ENCODE peak calls at places on chromosome 20, in seven cellular contexts. One of them, this sample, is unnamed.

GRCh38 chr20:35626386-35627001 is 10.9 kb downstream of the SPAG4 start:
- DNase-seq in CD8-positive, alpha-beta T cell: no peak
- DNase-seq in fibroblast of the aortic adventitia: no peak
- DNase-seq in HCT116: no peak
- DNase-seq in AG10803: no peak
- DNase-seq in tibial nerve: no peak
- DNase-seq in B cell: no peak
- DNase-seq in this sample: no peak

GRCh38 chr20:35311409-35311808 is 19.2 kb upstream of the FAM83C start:
- DNase-seq in CD8-positive, alpha-beta T cell: no peak
- DNase-seq in fibroblast of the aortic adventitia: peak; percentile 43
- DNase-seq in HCT116: peak; percentile 81
- DNase-seq in AG10803: no peak
- DNase-seq in tibial nerve: no peak
- DNase-seq in B cell: no peak
- DNase-seq in this sample: no peak

GRCh38 chr20:4942336-4942735 is 59.0 kb downstream of the SLC23A2 start:
- DNase-seq in CD8-positive, alpha-beta T cell: no peak
- DNase-seq in fibroblast of the aortic adventitia: peak; percentile 90
- DNase-seq in HCT116: no peak
- DNase-seq in AG10803: peak; percentile 90
- DNase-seq in tibial nerve: no peak
- DNase-seq in B cell: no peak
- DNase-seq in this sample: no peak

GRCh38 chr20:44731657-44732056 is 14.0 kb upstream of the KCNK15 start:
- DNase-seq in CD8-positive, alpha-beta T cell: no peak
- DNase-seq in fibroblast of the aortic adventitia: no peak
- DNase-seq in HCT116: no peak
- DNase-seq in AG10803: no peak
- DNase-seq in tibial nerve: no peak
- DNase-seq in B cell: no peak
- DNase-seq in this sample: no peak

GRCh38 chr20:35908007-35908406 is 46.3 kb downstream of the SCAND1 start:
- DNase-seq in CD8-positive, alpha-beta T cell: no peak
- DNase-seq in fibroblast of the aortic adventitia: no peak
- DNase-seq in HCT116: no peak
- DNase-seq in AG10803: no peak
- DNase-seq in tibial nerve: no peak
- DNase-seq in B cell: no peak
- DNase-seq in this sample: no peak

GRCh38 chr20:62702886-62703852 is 5.5 kb upstream of the NTSR1 start:
- DNase-seq in CD8-positive, alpha-beta T cell: no peak
- DNase-seq in fibroblast of the aortic adventitia: peak; percentile 91
- DNase-seq in HCT116: peak; percentile 76
- DNase-seq in AG10803: peak; percentile 82
- DNase-seq in tibial nerve: no peak
- DNase-seq in B cell: no peak
- DNase-seq in this sample: no peak

GRCh38 chr20:25085756-25086495 is 4.0 kb upstream of the VSX1 start:
- DNase-seq in CD8-positive, alpha-beta T cell: no peak
- DNase-seq in fibroblast of the aortic adventitia: no peak
- DNase-seq in HCT116: no peak
- DNase-seq in AG10803: no peak
- DNase-seq in tibial nerve: no peak
- DNase-seq in B cell: no peak
- DNase-seq in this sample: no peak

GRCh38 chr20:62310757-62311121 is 7.9 kb downstream of the ADRM1 start:
- DNase-seq in CD8-positive, alpha-beta T cell: no peak
- DNase-seq in fibroblast of the aortic adventitia: no peak
- DNase-seq in HCT116: no peak
- DNase-seq in AG10803: no peak
- DNase-seq in tibial nerve: no peak
- DNase-seq in B cell: no peak
- DNase-seq in this sample: no peak

GRCh38 chr20:46899619-46900018 is 5.0 kb downstream of the EYA2 start:
- DNase-seq in CD8-positive, alpha-beta T cell: no peak
- DNase-seq in fibroblast of the aortic adventitia: no peak
- DNase-seq in HCT116: no peak
- DNase-seq in AG10803: no peak
- DNase-seq in tibial nerve: no peak
- DNase-seq in B cell: no peak
- DNase-seq in this sample: no peak

GRCh38 chr20:37163832-37164554 is 15.1 kb upstream of the RPN2 start:
- DNase-seq in CD8-positive, alpha-beta T cell: no peak
- DNase-seq in fibroblast of the aortic adventitia: no peak
- DNase-seq in HCT116: no peak
- DNase-seq in AG10803: no peak
- DNase-seq in tibial nerve: no peak
- DNase-seq in B cell: no peak
- DNase-seq in this sample: no peak

GRCh38 chr20:49758781-49759180 is 45.1 kb upstream of the B4GALT5 start:
- DNase-seq in CD8-positive, alpha-beta T cell: no peak
- DNase-seq in fibroblast of the aortic adventitia: no peak
- DNase-seq in HCT116: no peak
- DNase-seq in AG10803: no peak
- DNase-seq in tibial nerve: no peak
- DNase-seq in B cell: no peak
- DNase-seq in this sample: no peak

GRCh38 chr20:33450867-33451266 is 7.3 kb upstream of the SNTA1 start:
- DNase-seq in CD8-positive, alpha-beta T cell: no peak
- DNase-seq in fibroblast of the aortic adventitia: no peak
- DNase-seq in HCT116: peak; percentile 56
- DNase-seq in AG10803: peak; percentile 21
- DNase-seq in tibial nerve: no peak
- DNase-seq in B cell: no peak
- DNase-seq in this sample: no peak

GRCh38 chr20:19129306-19129705 is 83.1 kb upstream of the SLC24A3 start:
- DNase-seq in CD8-positive, alpha-beta T cell: no peak
- DNase-seq in fibroblast of the aortic adventitia: no peak
- DNase-seq in HCT116: no peak
- DNase-seq in AG10803: no peak
- DNase-seq in tibial nerve: no peak
- DNase-seq in B cell: no peak
- DNase-seq in this sample: no peak

GRCh38 chr20:34579191-34579661 is 20.7 kb downstream of the MAP1LC3A start:
- DNase-seq in CD8-positive, alpha-beta T cell: no peak
- DNase-seq in fibroblast of the aortic adventitia: peak; percentile 78
- DNase-seq in HCT116: peak; percentile 28
- DNase-seq in AG10803: peak; percentile 78
- DNase-seq in tibial nerve: peak; percentile 35
- DNase-seq in B cell: no peak
- DNase-seq in this sample: no peak

GRCh38 chr20:22861231-22861980 is 173.7 kb upstream of the SSTR4 start:
- DNase-seq in CD8-positive, alpha-beta T cell: no peak
- DNase-seq in fibroblast of the aortic adventitia: no peak
- DNase-seq in HCT116: no peak
- DNase-seq in AG10803: peak; percentile 12
- DNase-seq in tibial nerve: no peak
- DNase-seq in B cell: no peak
- DNase-seq in this sample: no peak

GRCh38 chr20:16719421-16719820 is 10.4 kb upstream of the SNRPB2 start:
- DNase-seq in CD8-positive, alpha-beta T cell: no peak
- DNase-seq in fibroblast of the aortic adventitia: no peak
- DNase-seq in HCT116: no peak
- DNase-seq in AG10803: no peak
- DNase-seq in tibial nerve: no peak
- DNase-seq in B cell: no peak
- DNase-seq in this sample: no peak

GRCh38 chr20:50379991-50380696 is 130.0 kb upstream of the PTPN1 start:
- DNase-seq in CD8-positive, alpha-beta T cell: no peak
- DNase-seq in fibroblast of the aortic adventitia: no peak
- DNase-seq in HCT116: no peak
- DNase-seq in AG10803: no peak
- DNase-seq in tibial nerve: no peak
- DNase-seq in B cell: no peak
- DNase-seq in this sample: no peak

GRCh38 chr20:10673831-10674683 is at the start of gene JAG1:
- DNase-seq in CD8-positive, alpha-beta T cell: peak; percentile 11
- DNase-seq in fibroblast of the aortic adventitia: peak; percentile 94
- DNase-seq in HCT116: peak; percentile 85
- DNase-seq in AG10803: peak; percentile 91
- DNase-seq in tibial nerve: peak; percentile 95
- DNase-seq in B cell: no peak
- DNase-seq in this sample: peak; percentile 97

GRCh38 chr20:61453219-61453618 is 201.2 kb downstream of the CDH4 start:
- DNase-seq in CD8-positive, alpha-beta T cell: no peak
- DNase-seq in fibroblast of the aortic adventitia: no peak
- DNase-seq in HCT116: no peak
- DNase-seq in AG10803: no peak
- DNase-seq in tibial nerve: no peak
- DNase-seq in B cell: no peak
- DNase-seq in this sample: no peak

GRCh38 chr20:36202891-36203338 is 33.4 kb upstream of the AAR2 start:
- DNase-seq in CD8-positive, alpha-beta T cell: peak; percentile 82
- DNase-seq in fibroblast of the aortic adventitia: peak; percentile 41
- DNase-seq in HCT116: peak; percentile 10
- DNase-seq in AG10803: peak; percentile 40
- DNase-seq in tibial nerve: peak; percentile 63
- DNase-seq in B cell: peak; percentile 74
- DNase-seq in this sample: peak; percentile 84

GRCh38 chr20:19968488-19969073 is 48.6 kb upstream of the NAA20 start:
- DNase-seq in CD8-positive, alpha-beta T cell: no peak
- DNase-seq in fibroblast of the aortic adventitia: no peak
- DNase-seq in HCT116: no peak
- DNase-seq in AG10803: no peak
- DNase-seq in tibial nerve: no peak
- DNase-seq in B cell: no peak
- DNase-seq in this sample: no peak

GRCh38 chr20:21609981-21610380 is 95.5 kb upstream of the PAX1 start:
- DNase-seq in CD8-positive, alpha-beta T cell: no peak
- DNase-seq in fibroblast of the aortic adventitia: no peak
- DNase-seq in HCT116: no peak
- DNase-seq in AG10803: no peak
- DNase-seq in tibial nerve: no peak
- DNase-seq in B cell: no peak
- DNase-seq in this sample: no peak

GRCh38 chr20:21618697-21619421 is 86.6 kb upstream of the PAX1 start:
- DNase-seq in CD8-positive, alpha-beta T cell: no peak
- DNase-seq in fibroblast of the aortic adventitia: no peak
- DNase-seq in HCT116: no peak
- DNase-seq in AG10803: no peak
- DNase-seq in tibial nerve: no peak
- DNase-seq in B cell: no peak
- DNase-seq in this sample: no peak

GRCh38 chr20:21613512-21613911 is 92.0 kb upstream of the PAX1 start:
- DNase-seq in CD8-positive, alpha-beta T cell: no peak
- DNase-seq in fibroblast of the aortic adventitia: no peak
- DNase-seq in HCT116: no peak
- DNase-seq in AG10803: no peak
- DNase-seq in tibial nerve: no peak
- DNase-seq in B cell: no peak
- DNase-seq in this sample: no peak

DNA sequence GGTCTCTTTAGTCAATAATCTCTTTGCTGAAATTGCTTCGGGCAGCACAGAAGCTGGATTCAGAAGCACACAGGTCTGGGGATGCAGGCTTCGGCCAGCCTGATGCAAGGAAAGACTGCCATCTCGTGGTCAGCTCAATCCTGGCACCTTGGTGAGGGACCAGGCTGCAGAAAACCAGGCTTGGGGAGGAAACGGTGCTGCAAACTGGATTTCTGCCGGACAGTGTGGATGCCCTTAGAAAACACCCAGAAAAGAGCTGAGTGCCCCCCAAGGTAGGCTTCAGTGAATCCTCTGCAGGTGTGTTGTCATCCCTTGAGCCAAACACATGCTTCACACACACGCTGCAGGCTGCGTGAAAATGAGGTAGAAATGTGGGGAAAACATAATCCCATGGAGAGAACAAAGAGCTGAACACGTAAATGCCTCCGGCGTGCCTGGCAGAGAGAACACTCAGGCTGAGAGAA is 89.8 kb upstream of the PAX1 start:
- DNase-seq in CD8-positive, alpha-beta T cell: peak; percentile 19
- DNase-seq in fibroblast of the aortic adventitia: peak; percentile 54
- DNase-seq in HCT116: peak; percentile 26
- DNase-seq in AG10803: peak; percentile 59
- DNase-seq in tibial nerve: peak; percentile 59
- DNase-seq in B cell: no peak
- DNase-seq in this sample: peak; percentile 70
- TF ChIP-seq CTCF in CD8-positive, alpha-beta T cell: peak; percentile 25
- TF ChIP-seq CTCF in fibroblast of the aortic adventitia: peak; percentile 83
- TF ChIP-seq CTCF in HCT116: peak; percentile 85
- TF ChIP-seq CTCF in AG10803: peak; percentile 85
- TF ChIP-seq CTCF in tibial nerve: peak; percentile 68
- TF ChIP-seq CTCF in B cell: peak; percentile 62
- TF ChIP-seq CTCF in this sample: peak; percentile 87

DNA sequence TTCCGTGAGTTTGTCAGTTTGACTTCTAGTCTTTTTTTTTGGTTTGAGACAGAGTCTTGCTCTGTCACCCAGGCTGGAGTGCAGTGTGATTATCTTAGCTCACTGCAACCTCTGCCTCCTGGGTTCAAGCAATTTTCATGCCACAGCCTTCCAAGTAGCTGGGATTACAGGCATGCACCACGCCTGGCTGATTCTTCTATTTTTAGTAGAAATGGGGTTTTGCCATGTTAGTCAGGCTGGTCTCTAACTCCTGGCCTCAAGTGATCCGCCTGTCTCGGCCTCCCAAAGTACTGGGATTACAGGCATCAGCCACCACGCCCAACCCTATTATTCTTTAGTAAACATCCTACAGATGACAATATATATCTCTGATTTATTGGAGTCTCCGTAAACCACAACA is 506.5 kb downstream of the PREX1 start:
- DNase-seq in CD8-positive, alpha-beta T cell: no peak
- DNase-seq in fibroblast of the aortic adventitia: no peak
- DNase-seq in HCT116: no peak
- DNase-seq in AG10803: no peak
- DNase-seq in tibial nerve: no peak
- DNase-seq in B cell: no peak
- DNase-seq in this sample: no peak
- TF ChIP-seq CTCF in CD8-positive, alpha-beta T cell: no peak
- TF ChIP-seq CTCF in fibroblast of the aortic adventitia: no peak
- TF ChIP-seq CTCF in HCT116: no peak
- TF ChIP-seq CTCF in AG10803: no peak
- TF ChIP-seq CTCF in tibial nerve: no peak
- TF ChIP-seq CTCF in B cell: no peak
- TF ChIP-seq CTCF in this sample: no peak

GRCh38 chr20:63858393-63859165 is 2.7 kb upstream of the ABHD16B start:
- DNase-seq in CD8-positive, alpha-beta T cell: no peak
- DNase-seq in fibroblast of the aortic adventitia: no peak
- DNase-seq in HCT116: no peak
- DNase-seq in AG10803: no peak
- DNase-seq in tibial nerve: no peak
- DNase-seq in B cell: no peak
- DNase-seq in this sample: no peak
- TF ChIP-seq CTCF in CD8-positive, alpha-beta T cell: no peak
- TF ChIP-seq CTCF in fibroblast of the aortic adventitia: peak; percentile 30
- TF ChIP-seq CTCF in HCT116: no peak
- TF ChIP-seq CTCF in AG10803: peak; percentile 12
- TF ChIP-seq CTCF in tibial nerve: no peak
- TF ChIP-seq CTCF in B cell: no peak
- TF ChIP-seq CTCF in this sample: no peak

DNA sequence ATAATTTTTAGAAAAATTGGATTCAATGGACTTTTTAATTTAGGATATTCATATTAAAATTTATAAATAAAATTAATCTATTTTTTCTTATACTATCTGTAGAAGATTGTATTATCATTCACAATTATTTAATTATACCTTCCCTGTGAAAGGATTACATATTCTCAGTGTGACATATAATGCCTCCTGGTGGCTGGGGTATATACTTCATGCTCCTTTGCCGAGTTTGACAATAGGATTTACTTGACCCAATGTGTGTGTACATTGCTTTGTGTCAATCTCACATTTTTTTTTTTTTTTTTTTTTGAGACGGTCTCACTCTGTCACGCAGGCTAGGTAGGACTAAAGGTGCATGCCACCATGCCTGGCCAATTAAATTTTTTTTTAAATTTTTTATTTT is 230.0 kb upstream of the CHD6 start:
- DNase-seq in CD8-positive, alpha-beta T cell: no peak
- DNase-seq in fibroblast of the aortic adventitia: no peak
- DNase-seq in HCT116: no peak
- DNase-seq in AG10803: no peak
- DNase-seq in tibial nerve: no peak
- DNase-seq in B cell: no peak
- DNase-seq in this sample: no peak
- TF ChIP-seq CTCF in CD8-positive, alpha-beta T cell: no peak
- TF ChIP-seq CTCF in fibroblast of the aortic adventitia: no peak
- TF ChIP-seq CTCF in HCT116: peak; percentile 22
- TF ChIP-seq CTCF in AG10803: no peak
- TF ChIP-seq CTCF in tibial nerve: no peak
- TF ChIP-seq CTCF in B cell: no peak
- TF ChIP-seq CTCF in this sample: no peak